ENCODE peak calls at places on chromosomes 3 and 15, in six cellular contexts. K is mucosa of gallbladder; G is activated naive CD4-positive, alpha-beta T cell treated with anti-CD3 and anti-CD28 coated beads, Interleukin-2, amount 10 ng/mL, durations not matched to agents 7 days and 5 days; A is adrenal gland; Q is H54; B is Right ventricle myocardium inferior. N is an unnamed sample.
A peak's percentile ranks its signal among the peaks of the same experiment; 100 is the strongest.

GRCh38 chr3:101781166-101781565 is 2.2 kb downstream of the NXPE3 start:
- DNase-seq in A (no peak), G (no peak), B (no peak), Q (no peak), K (no peak), N (no peak)

GRCh38 chr3:73255609-73256029 is 194.2 kb downstream of the EBLN2 start:
- DNase-seq in A (peak; percentile 62), K (peak; percentile 50), G (no peak), Q (peak; percentile 19), B (no peak), N (no peak)

GRCh38 chr3:150760431-150761200 is 2.4 kb downstream of the SIAH2 start:
- DNase-seq in A (no peak), K (no peak), G (no peak), B (no peak), Q (no peak), N (no peak)

GRCh38 chr3:38579146-38579545 is 70.3 kb downstream of the SCN5A start:
- DNase-seq in Q (peak; percentile 80), G (no peak), K (peak; percentile 9), B (peak; percentile 86), A (peak; percentile 46), N (no peak)

GRCh38 chr3:52530918-52531635 is 2.6 kb downstream of the NT5DC2 start:
- DNase-seq in A (peak; percentile 70), B (peak; percentile 80), Q (peak; percentile 7), K (no peak), G (peak; percentile 19), N (no peak)

GRCh38 chr3:179071161-179071568 is 444 bp downstream of the ZMAT3 start:
- DNase-seq in B (no peak), Q (peak; percentile 45), A (peak; percentile 61), K (peak; percentile 11), G (peak; percentile 68), N (no peak)

GRCh38 chr3:112646623-112647022 is 5.7 kb upstream of the CCDC80 start:
- DNase-seq in K (no peak), G (no peak), A (no peak), Q (no peak), B (no peak), N (no peak)

GRCh38 chr3:172516318-172517214 is 6.7 kb downstream of the TNFSF10 start:
- DNase-seq in B (no peak), A (peak; percentile 69), K (peak; percentile 85), G (peak; percentile 55), Q (peak; percentile 16), N (no peak)

GRCh38 chr3:12423918-12424634 is 60.2 kb upstream of the TSEN2 start:
- DNase-seq in K (peak; percentile 27), B (no peak), G (no peak), Q (no peak), A (peak; percentile 60), N (no peak)

GRCh38 chr15:70501121-70501727 is 262.1 kb downstream of the UACA start:
- DNase-seq in B (no peak), K (no peak), A (no peak), G (no peak), Q (no peak), N (peak; percentile 46)

GRCh38 chr3:171815977-171816595 is 5.8 kb upstream of the PLD1 start:
- DNase-seq in K (no peak), Q (no peak), G (no peak), A (no peak), B (no peak), N (no peak)

GRCh38 chr15:78727561-78727960 is 83.7 kb downstream of the ADAMTS7 start:
- DNase-seq in G (no peak), B (no peak), K (no peak), A (no peak), Q (no peak), N (no peak)

GRCh38 chr3:132641837-132642538 is 17.6 kb downstream of the ACAD11 start:
- DNase-seq in B (no peak), Q (peak; percentile 8), A (no peak), G (no peak), K (no peak), N (no peak)

GRCh38 chr15:44438402-44438801 is 11.0 kb downstream of the CTDSPL2 start:
- DNase-seq in K (no peak), G (no peak), B (no peak), Q (no peak), A (no peak), N (no peak)

GRCh38 chr15:87929835-87930234 is 326.7 kb downstream of the NTRK3 start:
- DNase-seq in Q (no peak), K (no peak), A (no peak), G (no peak), B (no peak), N (no peak)

GRCh38 chr3:136819784-136820640 is 1.1 kb downstream of the SLC35G2 start:
- DNase-seq in B (peak; percentile 78), G (peak; percentile 51), K (peak; percentile 27), Q (no peak), A (peak; percentile 84), N (no peak)

GRCh38 chr15:52186651-52187486 is 4.3 kb downstream of the GNB5 start:
- DNase-seq in Q (no peak), A (peak; percentile 84), B (no peak), G (no peak), K (no peak), N (no peak)

GRCh38 chr15:39621210-39621609 is 40.3 kb downstream of the THBS1 start:
- DNase-seq in B (no peak), G (no peak), A (no peak), K (no peak), Q (no peak), N (no peak)

GRCh38 chr3:122410639-122411038 is 5.2 kb downstream of the WDR5B start:
- DNase-seq in G (no peak), A (no peak), K (no peak), Q (no peak), B (no peak), N (no peak)

GRCh38 chr3:59759298-59760169 is 709.7 kb upstream of the CFAP20DC start:
- DNase-seq in K (no peak), Q (no peak), B (no peak), G (no peak), A (no peak), N (no peak)

GRCh38 chr15:63474810-63475316 is 29.5 kb upstream of the USP3 start:
- DNase-seq in B (no peak), A (no peak), Q (no peak), G (no peak), K (no peak), N (no peak)

GRCh38 chr3:100972293-100972692 is 20.9 kb downstream of the ABI3BP start:
- DNase-seq in B (no peak), K (no peak), Q (no peak), A (no peak), G (no peak), N (no peak)

N was measured in chondrocyte.